ENCODE peak calls at places on chromosomes 4 and X, in eight cellular contexts. R is Panc1, S is lower lobe of right lung, L is suprapubic skin, Y is mucosa of descending colon, I is IMR-90, W is MM.1S, T is AG10803. Z is an unnamed sample.
A peak's percentile ranks its signal among the peaks of the same experiment; 100 is the strongest.

GRCh38 chr4:80240976-80241375 is 25.5 kb upstream of the FGF5 start:
- DNase-seq in R (no peak), S (no peak), L (no peak), Y (no peak), I (peak; percentile 48), W (peak; percentile 18), T (peak; percentile 65), Z (peak; percentile 19)

GRCh38 chr4:110139106-110139505 is 59.3 kb downstream of the ELOVL6 start:
- DNase-seq in R (no peak), S (no peak), L (no peak), Y (no peak), I (no peak), W (no peak), T (no peak), Z (no peak)

GRCh38 chr4:10554694-10555093 is 97.5 kb upstream of the ZNF518B start:
- DNase-seq in R (peak; percentile 42), S (no peak), L (no peak), Y (no peak), I (peak; percentile 59), W (peak; percentile 57), T (peak; percentile 50), Z (peak; percentile 62)

GRCh38 chrX:120372667-120373370 is 10.9 kb downstream of the ATP1B4 start:
- DNase-seq in R (no peak), S (no peak), L (no peak), Y (no peak), I (no peak), W (no peak), T (no peak), Z (no peak)

GRCh38 chr4:38743866-38744265 is 38.9 kb downstream of the TLR10 start:
- DNase-seq in R (no peak), S (no peak), L (no peak), Y (no peak), I (no peak), W (no peak), T (peak; percentile 46), Z (no peak)

GRCh38 chr4:99411041-99411440 is 24.1 kb downstream of the ADH7 start:
- DNase-seq in R (no peak), S (no peak), L (no peak), Y (no peak), I (no peak), W (no peak), T (no peak), Z (no peak)

GRCh38 chr4:67575232-67575888 is 16.8 kb downstream of the STAP1 start:
- DNase-seq in R (no peak), S (no peak), L (no peak), Y (no peak), I (no peak), W (peak; percentile 83), T (no peak), Z (peak; percentile 88)

GRCh38 chr4:125045311-125045710 is 269.4 kb upstream of the FAT4 start:
- DNase-seq in R (no peak), S (no peak), L (no peak), Y (no peak), I (no peak), W (no peak), T (no peak), Z (no peak)

GRCh38 chrX:154732421-154733071 is 18.3 kb downstream of the GAB3 start:
- DNase-seq in R (peak; percentile 85), S (no peak), L (no peak), Y (no peak), I (peak; percentile 74), W (no peak), T (no peak), Z (no peak)

GRCh38 chrX:38041237-38041636 is 34.9 kb downstream of the SYTL5 start:
- DNase-seq in R (no peak), S (no peak), L (no peak), Y (no peak), I (no peak), W (no peak), T (no peak), Z (no peak)

GRCh38 chrX:15143050-15143824 is 126.6 kb downstream of the ASB9 start:
- DNase-seq in R (no peak), S (peak; percentile 43), L (no peak), Y (no peak), I (peak; percentile 45), W (peak; percentile 35), T (peak; percentile 24), Z (peak; percentile 49)

GRCh38 chr4:78613522-78614311 is 62.1 kb downstream of the ANXA3 start:
- DNase-seq in R (no peak), S (no peak), L (no peak), Y (no peak), I (no peak), W (peak; percentile 76), T (no peak), Z (peak; percentile 81)

GRCh38 chrX:15947648-15948317 is 93.2 kb upstream of the AP1S2 start:
- DNase-seq in R (no peak), S (no peak), L (no peak), Y (no peak), I (peak; percentile 63), W (no peak), T (peak; percentile 69), Z (no peak)

GRCh38 chr4:110620352-110621327 is 2.2 kb downstream of the PITX2 start:
- DNase-seq in R (no peak), S (no peak), L (no peak), Y (peak; percentile 68), I (no peak), W (no peak), T (no peak), Z (peak; percentile 21)

GRCh38 chr4:2066011-2066551 is 7.0 kb downstream of the NAT8L start:
- DNase-seq in R (no peak), S (peak; percentile 41), L (peak; percentile 54), Y (peak; percentile 22), I (no peak), W (no peak), T (no peak), Z (no peak)

GRCh38 chr4:56757821-56758400 is 63.6 kb downstream of the SPINK2 start:
- DNase-seq in R (peak; percentile 69), S (peak; percentile 65), L (no peak), Y (peak; percentile 69), I (peak; percentile 94), W (peak; percentile 95), T (peak; percentile 87), Z (peak; percentile 92)

GRCh38 chrX:154829926-154830442 is 4.5 kb downstream of the SMIM9 start:
- DNase-seq in R (no peak), S (no peak), L (no peak), Y (no peak), I (no peak), W (no peak), T (no peak), Z (no peak)

GRCh38 chrX:65034641-65035450 is 58.6 kb upstream of the ZC4H2 start:
- DNase-seq in R (no peak), S (peak; percentile 58), L (peak; percentile 71), Y (peak; percentile 88), I (peak; percentile 68), W (peak; percentile 86), T (peak; percentile 76), Z (peak; percentile 91)
- TF ChIP-seq CTCF in R (peak; percentile 83), S (peak; percentile 35), L (no peak), Y (no peak), I (peak; percentile 40), W (peak; percentile 51), T (peak; percentile 42), Z (peak; percentile 39)

GRCh38 chrX:72132456-72132855 is 741 bp upstream of the RTL5 start:
- DNase-seq in R (no peak), S (no peak), L (no peak), Y (no peak), I (no peak), W (no peak), T (no peak), Z (no peak)
- H3K4me3 ChIP-seq in R (peak overlapping the region; percentile 54), S (peak overlapping the region; percentile 57), L (peak overlapping the region; percentile 51), Y (no peak overlapping the region), I (peak overlapping the region; percentile 27), W (peak overlapping the region; percentile 56), T (peak overlapping the region; percentile 43), Z (peak overlapping the region; percentile 38)

DNA sequence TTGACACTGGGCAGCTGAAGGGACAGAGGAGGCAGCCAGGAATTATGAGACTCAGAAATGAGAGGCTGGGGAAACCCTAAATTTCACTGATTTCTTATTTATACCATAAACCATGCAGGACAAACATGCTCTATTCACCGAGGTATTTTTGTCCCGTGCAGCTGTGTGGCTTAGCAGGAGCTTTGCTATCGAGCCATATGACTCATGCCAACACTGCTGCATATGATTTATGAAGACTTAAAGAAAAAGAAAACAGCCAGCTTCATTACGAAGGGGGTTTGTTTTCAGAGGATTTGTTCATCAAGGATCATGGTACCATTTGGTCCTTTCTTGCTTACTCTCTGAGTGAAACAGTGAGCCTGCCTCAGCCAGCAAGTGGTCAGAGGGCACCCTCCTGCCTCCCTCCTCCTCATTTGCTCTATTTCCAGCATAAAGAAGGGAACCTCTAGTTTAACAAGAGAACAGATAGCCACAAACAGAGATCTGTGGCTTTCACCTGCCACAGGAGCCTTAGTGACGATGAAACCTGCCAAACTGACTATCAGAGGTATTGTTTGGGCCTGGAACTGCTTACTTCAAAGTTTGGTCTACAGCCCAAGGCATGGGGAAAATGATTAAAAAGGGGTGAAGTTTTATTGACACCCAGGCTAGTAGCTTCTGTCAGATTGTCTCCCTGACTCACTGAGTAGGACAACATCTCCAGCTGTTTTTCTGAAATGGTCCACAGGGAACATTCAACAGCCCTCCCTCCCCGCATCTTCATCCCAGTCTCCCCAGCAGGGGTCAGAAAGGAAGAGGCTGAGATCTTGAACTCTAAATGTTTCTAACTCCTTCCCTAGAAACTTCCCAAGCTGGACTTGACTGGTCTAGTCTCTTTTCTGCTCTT is 80.1 kb upstream of the MAML3 start:
- DNase-seq in R (no peak), S (no peak), L (no peak), Y (no peak), I (peak; percentile 90), W (no peak), T (peak; percentile 68), Z (no peak)
- TF ChIP-seq CTCF in R (no peak), S (no peak), L (no peak), Y (no peak), I (no peak), W (no peak), T (peak; percentile 9), Z (no peak)

GRCh38 chrX:130529531-130529930 is 127.7 kb downstream of the RBMX2 start:
- DNase-seq in R (no peak), S (no peak), L (no peak), Y (no peak), I (no peak), W (no peak), T (no peak), Z (no peak)

GRCh38 chrX:130523460-130524394 is 121.9 kb downstream of the RBMX2 start:
- DNase-seq in R (no peak), S (peak; percentile 50), L (no peak), Y (no peak), I (no peak), W (no peak), T (no peak), Z (no peak)

GRCh38 chrX:130524476-130525194 is 122.8 kb downstream of the RBMX2 start:
- DNase-seq in R (no peak), S (no peak), L (no peak), Y (no peak), I (no peak), W (no peak), T (no peak), Z (no peak)
- H3K4me3 ChIP-seq in R (peak overlapping the region; percentile 71), S (no peak overlapping the region), L (peak overlapping the region; percentile 42), Y (no peak overlapping the region), I (no peak overlapping the region), W (no peak overlapping the region), T (no peak overlapping the region), Z (no peak overlapping the region)